ENCODE peak calls at places on chromosomes 1 and 21, in six cellular contexts. E is WERI-Rb-1, T is K562, D is AG04450, R is BE2C, B is heart right ventricle. J is an unnamed sample. For H3K9me3, the result is how much of the 10 kb centered on the place peaks cover.

GRCh38 chr21:33047231-33047630 is 21.5 kb downstream of the OLIG2 start:
- DNase-seq in E (peak), T (no peak), D (peak), R (no peak), B (no peak), J (no peak)

GRCh38 chr1:200693327-200693726 is 23.6 kb upstream of the DDX59 start:
- DNase-seq in E (no peak), T (no peak), D (no peak), R (no peak), B (no peak), J (no peak)

GRCh38 chr1:89980605-89981004 is 14.3 kb upstream of the ZNF326 start:
- DNase-seq in E (no peak), T (no peak), D (no peak), R (no peak), B (no peak), J (no peak)

GRCh38 chr1:203166192-203166940 is 9.3 kb downstream of the MYBPH start:
- DNase-seq in E (peak), T (peak), D (no peak), R (no peak), B (no peak), J (no peak)

GRCh38 chr1:2638466-2639115 is 5.8 kb upstream of the MMEL1 start:
- DNase-seq in E (no peak), T (no peak), D (no peak), R (no peak), B (no peak), J (no peak)

GRCh38 chr21:43372663-43373386 is 54.1 kb downstream of the SIK1 start:
- DNase-seq in E (no peak), T (no peak), D (no peak), R (no peak), B (peak), J (no peak)

GRCh38 chr1:175481126-175482071 is 262.0 kb downstream of the TNR start:
- DNase-seq in E (no peak), T (peak), D (no peak), R (no peak), B (no peak), J (no peak)

GRCh38 chr21:35338881-35339632 is 290.0 kb upstream of the RUNX1 start:
- DNase-seq in E (no peak), T (no peak), D (no peak), R (no peak), B (no peak), J (no peak)

GRCh38 chr1:43617668-43618067 is 32.3 kb upstream of the KDM4A start:
- DNase-seq in E (no peak), T (no peak), D (no peak), R (no peak), B (no peak), J (no peak)

GRCh38 chr1:18575620-18576019 is 55.0 kb upstream of the PAX7 start:
- DNase-seq in E (peak), T (peak), D (no peak), R (peak), B (peak), J (no peak)

GRCh38 chr1:1419812-1420653 is 1.0 kb downstream of the ANKRD65 start:
- DNase-seq in E (no peak), T (no peak), D (no peak), R (no peak), B (no peak), J (no peak)

GRCh38 chr1:17509320-17509719 is 30.2 kb upstream of the ARHGEF10L start:
- DNase-seq in E (no peak), T (no peak), D (no peak), R (no peak), B (no peak), J (no peak)

GRCh38 chr1:169958987-169959386 is 65.3 kb upstream of the SCYL3 start:
- DNase-seq in E (no peak), T (no peak), D (no peak), R (no peak), B (no peak), J (no peak)

GRCh38 chr1:119147626-119148180 is 7.2 kb upstream of the WARS2 start:
- DNase-seq in E (no peak), T (no peak), D (no peak), R (no peak), B (no peak), J (no peak)

GRCh38 chr1:16352842-16353535 is 709 bp upstream of the FBXO42 start:
- DNase-seq in E (peak), T (peak), D (no peak), R (no peak), B (no peak), J (no peak)

GRCh38 chr21:39137248-39138186 is 45.7 kb downstream of the PSMG1 start:
- DNase-seq in E (no peak), T (peak), D (no peak), R (peak), B (no peak), J (no peak)

GRCh38 chr21:45388011-45388521 is 16.9 kb upstream of the COL18A1 start:
- DNase-seq in E (no peak), T (no peak), D (no peak), R (peak), B (peak), J (no peak)

GRCh38 chr1:41862411-41863221 is 56.1 kb downstream of the HIVEP3 start:
- DNase-seq in E (peak), T (peak), D (no peak), R (no peak), B (no peak), J (no peak)

GRCh38 chr1:43505077-43505780 is 25.5 kb upstream of the PTPRF start:
- DNase-seq in E (peak), T (no peak), D (no peak), R (no peak), B (no peak), J (no peak)

GRCh38 chr1:8031176-8031785 is 5.2 kb upstream of the ERRFI1 start:
- DNase-seq in E (no peak), T (peak), D (no peak), R (no peak), B (no peak), J (no peak)

GRCh38 chr1:87224209-87224608 is 104.5 kb upstream of the LMO4 start:
- DNase-seq in E (no peak), T (no peak), D (peak), R (no peak), B (no peak), J (no peak)

GRCh38 chr1:4801192-4801924 is 146.9 kb downstream of the AJAP1 start:
- DNase-seq in E (no peak), T (no peak), D (no peak), R (peak), B (peak), J (no peak)

GRCh38 chr21:16007933-16008332 is 278.2 kb downstream of the USP25 start:
- DNase-seq in E (no peak), T (no peak), D (no peak), R (no peak), B (no peak), J (no peak)

GRCh38 chr1:33446590-33446989 is 15.7 kb upstream of the PHC2 start:
- DNase-seq in E (no peak), T (no peak), D (no peak), R (no peak), B (no peak), J (no peak)

GRCh38 chr21:35220301-35220700 is 171.2 kb upstream of the RUNX1 start:
- DNase-seq in E (no peak), T (no peak), D (no peak), R (no peak), B (no peak), J (no peak)

GRCh38 chr1:160296036-160296435 is 11.1 kb upstream of the PEX19 start:
- DNase-seq in E (no peak), T (no peak), D (no peak), R (no peak), B (no peak), J (no peak)
- H3K9me3 ChIP-seq in E (under half), T (under half), D (under half), R (under half), B (under half), J (under half)

GRCh38 chr21:29316806-29317205 is 18.1 kb downstream of the BACH1 start:
- DNase-seq in E (no peak), T (peak), D (no peak), R (no peak), B (no peak), J (no peak)
- H3K9me3 ChIP-seq in E (under half), T (under half), D (under half), R (under half), B (under half), J (under half)

GRCh38 chr1:83043192-83043591 is 955.7 kb downstream of the TTLL7 start:
- DNase-seq in E (no peak), T (no peak), D (no peak), R (no peak), B (no peak), J (no peak)
- H3K9me3 ChIP-seq in E (under half), T (under half), D (under half), R (under half), B (under half), J (under half)

GRCh38 chr21:27369962-27370578 is 403.2 kb upstream of the ADAMTS5 start:
- DNase-seq in E (no peak), T (no peak), D (no peak), R (no peak), B (no peak), J (no peak)

GRCh38 chr21:27371688-27372331 is 404.9 kb upstream of the ADAMTS5 start:
- DNase-seq in E (no peak), T (no peak), D (no peak), R (no peak), B (no peak), J (no peak)

GRCh38 chr21:27369234-27369633 is 402.3 kb upstream of the ADAMTS5 start:
- DNase-seq in E (no peak), T (no peak), D (no peak), R (no peak), B (no peak), J (no peak)

GRCh38 chr21:27371065-27371464 is 404.2 kb upstream of the ADAMTS5 start:
- DNase-seq in E (no peak), T (no peak), D (no peak), R (no peak), B (no peak), J (no peak)

GRCh38 chr21:27372381-27372780 is 405.5 kb upstream of the ADAMTS5 start:
- DNase-seq in E (no peak), T (no peak), D (no peak), R (no peak), B (no peak), J (no peak)
- H3K9me3 ChIP-seq in E (under half), T (under half), D (under half), R (under half), B (under half), J (under half)

GRCh38 chr1:113993072-113993471 is 13.8 kb downstream of the OLFML3 start:
- DNase-seq in E (peak), T (no peak), D (no peak), R (no peak), B (no peak), J (no peak)
- H3K9me3 ChIP-seq in E (under half), T (under half), D (under half), R (under half), B (under half), J (under half)

GRCh38 chr1:171753685-171754380 is 12.0 kb upstream of the VAMP4 start:
- DNase-seq in E (no peak), T (peak), D (no peak), R (no peak), B (no peak), J (no peak)

GRCh38 chr1:171753182-171753581 is 11.3 kb upstream of the VAMP4 start:
- DNase-seq in E (no peak), T (no peak), D (no peak), R (no peak), B (no peak), J (no peak)

GRCh38 chr1:171756856-171757255 is 15.0 kb upstream of the VAMP4 start:
- DNase-seq in E (no peak), T (no peak), D (no peak), R (no peak), B (no peak), J (no peak)

GRCh38 chr1:171754381-171754705 is 12.5 kb upstream of the VAMP4 start:
- DNase-seq in E (peak), T (peak), D (peak), R (no peak), B (no peak), J (no peak)

DNA sequence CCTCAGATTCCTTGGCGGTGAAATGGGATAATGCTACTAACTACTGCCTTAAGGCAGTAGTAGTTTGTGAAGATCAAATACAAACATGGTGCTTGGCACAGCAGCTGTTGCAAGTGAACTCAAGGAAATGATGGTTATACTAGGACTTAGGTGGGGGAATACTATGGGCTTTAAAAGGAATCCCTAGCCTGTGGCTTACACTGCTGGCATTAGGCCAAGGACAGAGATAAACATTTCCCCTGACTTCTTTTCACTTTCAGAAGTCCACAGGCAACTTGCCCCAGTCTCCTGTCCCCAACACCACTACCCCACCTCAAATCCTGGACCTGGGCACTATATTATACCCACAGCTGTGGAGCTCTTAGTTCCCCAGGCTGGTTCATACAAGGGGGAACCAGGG is 13.1 kb upstream of the VAMP4 start:
- DNase-seq in E (no peak), T (peak), D (no peak), R (no peak), B (no peak), J (no peak)
- H3K9me3 ChIP-seq in E (under half), T (under half), D (under half), R (under half), B (under half), J (under half)

GRCh38 chr1:117014209-117014608 is 12.6 kb downstream of the CD101 start:
- DNase-seq in E (no peak), T (no peak), D (no peak), R (no peak), B (no peak), J (no peak)
- H3K9me3 ChIP-seq in E (under half), T (under half), D (under half), R (under half), B (under half), J (under half)

J was measured in T-helper 17 cell.